ENCODE peak calls at places on chromosomes 7 and 10, in eight cellular contexts. P, F, T, K, O, U, L and R are unnamed samples.

GRCh38 chr7:111734955-111735660 is 172.8 kb upstream of the IMMP2L start:
- DNase-seq in P (no peak), F (no peak), T (no peak), K (no peak), O (no peak), U (no peak), L (no peak), R (no peak)

GRCh38 chr10:7153750-7154149 is 257.1 kb downstream of the SFMBT2 start:
- DNase-seq in P (no peak), F (no peak), T (no peak), K (no peak), O (no peak), U (no peak), L (no peak), R (no peak)

GRCh38 chr10:127736222-127736914 is 617 bp upstream of the FOXI2 start:
- DNase-seq in P (no peak), F (no peak), T (no peak), K (no peak), O (no peak), U (no peak), L (no peak), R (no peak)

GRCh38 chr7:1987591-1988532 is 244.9 kb downstream of the MAD1L1 start:
- DNase-seq in P (no peak), F (no peak), T (no peak), K (no peak), O (no peak), U (no peak), L (no peak), R (no peak)

GRCh38 chr10:116688241-116688711 is 54.1 kb downstream of the HSPA12A start:
- DNase-seq in P (no peak), F (no peak), T (no peak), K (no peak), O (no peak), U (peak; percentile 80), L (no peak), R (no peak)

GRCh38 chr7:50416509-50417299 is 33.4 kb downstream of the FIGNL1 start:
- DNase-seq in P (peak; percentile 47), F (no peak), T (no peak), K (no peak), O (peak; percentile 83), U (no peak), L (no peak), R (no peak)

GRCh38 chr7:37930226-37930948 is 9.9 kb downstream of the EPDR1 start:
- DNase-seq in P (no peak), F (no peak), T (no peak), K (peak; percentile 56), O (no peak), U (peak; percentile 5), L (no peak), R (no peak)

GRCh38 chr7:8251195-8251594 is 10.8 kb downstream of the ICA1 start:
- DNase-seq in P (no peak), F (no peak), T (no peak), K (no peak), O (no peak), U (peak; percentile 33), L (no peak), R (no peak)

GRCh38 chr7:123154231-123154860 is 45.4 kb downstream of the SLC13A1 start:
- DNase-seq in P (peak; percentile 88), F (peak; percentile 86), T (peak; percentile 1), K (peak; percentile 79), O (peak; percentile 58), U (peak; percentile 77), L (peak; percentile 42), R (peak; percentile 69)

GRCh38 chr10:132845041-132845551 is 59.1 kb upstream of the NKX6-2 start:
- DNase-seq in P (no peak), F (no peak), T (no peak), K (no peak), O (no peak), U (no peak), L (no peak), R (peak; percentile 57)

GRCh38 chr10:115829501-115830215 is 443.3 kb downstream of the GFRA1 start:
- DNase-seq in P (no peak), F (no peak), T (no peak), K (no peak), O (no peak), U (peak; percentile 78), L (no peak), R (no peak)

GRCh38 chr7:137880432-137880831 is 33.7 kb upstream of the DGKI start:
- DNase-seq in P (no peak), F (no peak), T (no peak), K (no peak), O (no peak), U (peak; percentile 96), L (no peak), R (no peak)

GRCh38 chr7:99129001-99129400 is 14.9 kb downstream of the SMURF1 start:
- DNase-seq in P (no peak), F (no peak), T (no peak), K (no peak), O (no peak), U (peak; percentile 14), L (no peak), R (no peak)

GRCh38 chr7:83060218-83060617 is 102.5 kb downstream of the PCLO start:
- DNase-seq in P (no peak), F (no peak), T (no peak), K (no peak), O (no peak), U (no peak), L (no peak), R (no peak)

GRCh38 chr10:97503413-97503812 is 4.7 kb downstream of the UBTD1 start:
- DNase-seq in P (no peak), F (no peak), T (no peak), K (no peak), O (no peak), U (no peak), L (no peak), R (no peak)

GRCh38 chr7:137146996-137147720 is 196.4 kb downstream of the PTN start:
- DNase-seq in P (no peak), F (no peak), T (no peak), K (no peak), O (no peak), U (no peak), L (no peak), R (no peak)

GRCh38 chr7:381211-382117 is 91.5 kb downstream of the FOXL3 start:
- DNase-seq in P (no peak), F (no peak), T (no peak), K (no peak), O (no peak), U (no peak), L (no peak), R (peak; percentile 8)

GRCh38 chr10:104321716-104322415 is 16.4 kb downstream of the ITPRIP start:
- DNase-seq in P (no peak), F (no peak), T (no peak), K (no peak), O (peak; percentile 40), U (no peak), L (no peak), R (peak; percentile 59)

GRCh38 chr10:93680414-93681047 is 21.9 kb downstream of the FRA10AC1 start:
- DNase-seq in P (no peak), F (peak; percentile 20), T (no peak), K (no peak), O (peak; percentile 70), U (peak; percentile 63), L (no peak), R (no peak)

GRCh38 chr7:107016312-107016711 is 28.2 kb upstream of the PRKAR2B start:
- DNase-seq in P (no peak), F (no peak), T (no peak), K (no peak), O (no peak), U (no peak), L (no peak), R (no peak)

GRCh38 chr10:75771606-75772005 is 340.2 kb downstream of the LRMDA start:
- DNase-seq in P (no peak), F (no peak), T (no peak), K (no peak), O (no peak), U (no peak), L (no peak), R (no peak)
- H3K27ac ChIP-seq in P (peak overlapping the region; percentile 2), F (no peak overlapping the region), T (no peak overlapping the region), K (no peak overlapping the region), O (no peak overlapping the region), U (no peak overlapping the region), L (no peak overlapping the region), R (no peak overlapping the region)

GRCh38 chr10:79284158-79284871 is 63.0 kb upstream of the PPIF start:
- DNase-seq in P (no peak), F (no peak), T (no peak), K (no peak), O (no peak), U (no peak), L (no peak), R (no peak)
- H3K27ac ChIP-seq in P (peak overlapping the region; percentile 70), F (no peak overlapping the region), T (no peak overlapping the region), K (peak overlapping the region; percentile 88), O (peak overlapping the region; percentile 86), U (no peak overlapping the region), L (no peak overlapping the region), R (no peak overlapping the region)

GRCh38 chr7:150738092-150739044 is 1.1 kb downstream of the GIMAP5 start:
- DNase-seq in P (no peak), F (no peak), T (no peak), K (no peak), O (no peak), U (peak; percentile 23), L (no peak), R (no peak)

GRCh38 chr7:150739045-150739432 is 1.8 kb downstream of the GIMAP5 start:
- DNase-seq in P (no peak), F (no peak), T (no peak), K (no peak), O (no peak), U (no peak), L (no peak), R (no peak)

GRCh38 chr7:150735596-150736358 is 1.4 kb upstream of the GIMAP5 start:
- DNase-seq in P (no peak), F (no peak), T (no peak), K (no peak), O (no peak), U (no peak), L (no peak), R (no peak)

GRCh38 chr7:150737265-150738055 is at the start of gene GIMAP5:
- DNase-seq in P (no peak), F (no peak), T (no peak), K (no peak), O (no peak), U (no peak), L (no peak), R (peak; percentile 38)

DNA sequence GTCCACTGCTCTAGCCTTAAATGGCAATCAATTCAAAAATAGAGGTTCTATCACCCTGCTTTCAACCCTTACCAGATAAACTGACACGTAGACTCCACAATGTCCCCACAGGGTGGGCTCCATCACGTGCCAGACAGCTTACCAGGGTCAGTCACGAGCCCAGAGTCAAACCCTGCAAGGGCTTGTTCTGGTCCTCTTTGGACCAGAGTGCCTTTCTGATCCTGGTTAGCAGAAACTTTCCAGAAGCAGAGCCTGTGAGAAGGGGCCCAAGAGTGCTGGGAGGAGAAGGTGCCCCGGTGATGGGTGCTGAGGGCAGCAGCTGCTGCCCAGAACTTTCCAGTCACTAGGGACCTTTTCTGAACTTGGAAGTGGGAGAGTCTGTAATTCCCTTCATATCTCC is 354 bp upstream of the GIMAP5 start:
- DNase-seq in P (no peak), F (no peak), T (no peak), K (no peak), O (no peak), U (no peak), L (no peak), R (no peak)
- H3K27ac ChIP-seq in P (no peak overlapping the region), F (no peak overlapping the region), T (peak overlapping the region; percentile 68), K (peak overlapping the region; percentile 86), O (no peak overlapping the region), U (no peak overlapping the region), L (no peak overlapping the region), R (no peak overlapping the region)

GRCh38 chr10:100043796-100044195 is 34.0 kb upstream of the DNMBP start:
- DNase-seq in P (no peak), F (no peak), T (no peak), K (no peak), O (no peak), U (peak; percentile 54), L (no peak), R (peak; percentile 68)
- H3K27ac ChIP-seq in P (no peak overlapping the region), F (no peak overlapping the region), T (no peak overlapping the region), K (no peak overlapping the region), O (no peak overlapping the region), U (peak overlapping the region; percentile 71), L (no peak overlapping the region), R (no peak overlapping the region)